ENCODE peak calls at places on chromosomes 7 and 10, in seven cellular contexts. U is choroid plexus epithelial cell; R is activated T-cell treated with anti-CD3 and anti-CD28 coated beads, Interleukin-2, amount 50 U/mL, for 4 hours; J is uterus; C is SK-MEL-5; A is T-cell; Z is lung. X is an unnamed sample.

GRCh38 chr10:86918022-86918471 is 39.4 kb downstream of the MMRN2 start:
- DNase-seq in U (peak), R (no peak), J (no peak), C (no peak), A (no peak), Z (no peak), X (no peak)

GRCh38 chr10:91635401-91636400 is 2.8 kb upstream of the PPP1R3C start:
- DNase-seq in U (peak), R (peak), J (peak), C (peak), A (no peak), Z (peak), X (peak)

GRCh38 chr7:17130281-17131059 is 168.0 kb upstream of the AHR start:
- DNase-seq in U (peak), R (no peak), J (no peak), C (peak), A (no peak), Z (no peak), X (peak)

GRCh38 chr10:14683246-14683645 is 91.5 kb downstream of the FAM107B start:
- DNase-seq in U (peak), R (no peak), J (no peak), C (no peak), A (no peak), Z (no peak), X (no peak)

GRCh38 chr10:132692311-132692710 is 93.6 kb downstream of the NKX6-2 start:
- DNase-seq in U (no peak), R (no peak), J (no peak), C (no peak), A (no peak), Z (no peak), X (no peak)

GRCh38 chr10:53045315-53045714 is 272.7 kb upstream of the MBL2 start:
- DNase-seq in U (no peak), R (no peak), J (no peak), C (no peak), A (no peak), Z (no peak), X (no peak)

GRCh38 chr10:75497997-75498797 is 66.8 kb downstream of the LRMDA start:
- DNase-seq in U (no peak), R (no peak), J (peak), C (no peak), A (no peak), Z (no peak), X (no peak)

GRCh38 chr10:15300697-15301096 is 70.4 kb downstream of the FAM171A1 start:
- DNase-seq in U (no peak), R (no peak), J (no peak), C (peak), A (no peak), Z (no peak), X (peak)

GRCh38 chr7:4729266-4729665 is 46.2 kb upstream of the AP5Z1 start:
- DNase-seq in U (no peak), R (no peak), J (no peak), C (no peak), A (no peak), Z (no peak), X (no peak)